ENCODE peak calls at places on chromosomes 7 and 10, in ten cellular contexts. One of them, this sample, is unnamed.
A peak's percentile ranks its signal among the peaks of the same experiment; 100 is the strongest.

GRCh38 chr7:68529221-68529620 is 1069.1 kb upstream of the AUTS2 start:
- DNase-seq in fibroblast of lung: no peak
- DNase-seq in CD4-positive, alpha-beta memory T cell: no peak
- DNase-seq in SK-N-SH: no peak
- DNase-seq in PC-9: no peak
- DNase-seq in esophagus squamous epithelium: no peak
- DNase-seq in endodermal cell: no peak
- DNase-seq in right atrium auricular region: no peak
- DNase-seq in tibial artery: no peak
- DNase-seq in cardiac muscle cell: no peak
- DNase-seq in this sample: no peak

GRCh38 chr7:24857623-24858022 is 100.4 kb upstream of the GSDME start:
- DNase-seq in fibroblast of lung: no peak
- DNase-seq in CD4-positive, alpha-beta memory T cell: no peak
- DNase-seq in SK-N-SH: no peak
- DNase-seq in PC-9: no peak
- DNase-seq in esophagus squamous epithelium: no peak
- DNase-seq in endodermal cell: no peak
- DNase-seq in right atrium auricular region: no peak
- DNase-seq in tibial artery: no peak
- DNase-seq in cardiac muscle cell: no peak
- DNase-seq in this sample: no peak

GRCh38 chr10:93075369-93076221 is 1.9 kb downstream of the CYP26A1 start:
- DNase-seq in fibroblast of lung: no peak
- DNase-seq in CD4-positive, alpha-beta memory T cell: no peak
- DNase-seq in SK-N-SH: no peak
- DNase-seq in PC-9: no peak
- DNase-seq in esophagus squamous epithelium: no peak
- DNase-seq in endodermal cell: no peak
- DNase-seq in right atrium auricular region: peak; percentile 32
- DNase-seq in tibial artery: no peak
- DNase-seq in cardiac muscle cell: no peak
- DNase-seq in this sample: no peak

GRCh38 chr7:9204571-9204970 is 771.2 kb downstream of the NXPH1 start:
- DNase-seq in fibroblast of lung: no peak
- DNase-seq in CD4-positive, alpha-beta memory T cell: no peak
- DNase-seq in SK-N-SH: no peak
- DNase-seq in PC-9: no peak
- DNase-seq in esophagus squamous epithelium: no peak
- DNase-seq in endodermal cell: no peak
- DNase-seq in right atrium auricular region: no peak
- DNase-seq in tibial artery: no peak
- DNase-seq in cardiac muscle cell: no peak
- DNase-seq in this sample: no peak

GRCh38 chr7:25846722-25847121 is 305.3 kb upstream of the NFE2L3 start:
- DNase-seq in fibroblast of lung: peak; percentile 97
- DNase-seq in CD4-positive, alpha-beta memory T cell: no peak
- DNase-seq in SK-N-SH: peak; percentile 55
- DNase-seq in PC-9: peak; percentile 79
- DNase-seq in esophagus squamous epithelium: no peak
- DNase-seq in endodermal cell: no peak
- DNase-seq in right atrium auricular region: peak; percentile 85
- DNase-seq in tibial artery: peak; percentile 93
- DNase-seq in cardiac muscle cell: no peak
- DNase-seq in this sample: peak; percentile 88

GRCh38 chr7:157150825-157151412 is 12.2 kb downstream of the UBE3C start:
- DNase-seq in fibroblast of lung: peak; percentile 43
- DNase-seq in CD4-positive, alpha-beta memory T cell: no peak
- DNase-seq in SK-N-SH: peak; percentile 76
- DNase-seq in PC-9: no peak
- DNase-seq in esophagus squamous epithelium: no peak
- DNase-seq in endodermal cell: peak; percentile 79
- DNase-seq in right atrium auricular region: no peak
- DNase-seq in tibial artery: no peak
- DNase-seq in cardiac muscle cell: peak; percentile 74
- DNase-seq in this sample: no peak

GRCh38 chr10:17713133-17713532 is 38.9 kb upstream of the TMEM236 start:
- DNase-seq in fibroblast of lung: no peak
- DNase-seq in CD4-positive, alpha-beta memory T cell: no peak
- DNase-seq in SK-N-SH: peak; percentile 49
- DNase-seq in PC-9: no peak
- DNase-seq in esophagus squamous epithelium: no peak
- DNase-seq in endodermal cell: no peak
- DNase-seq in right atrium auricular region: no peak
- DNase-seq in tibial artery: no peak
- DNase-seq in cardiac muscle cell: no peak
- DNase-seq in this sample: no peak

GRCh38 chr10:44925224-44925623 is 14.1 kb downstream of the TMEM72 start:
- DNase-seq in fibroblast of lung: no peak
- DNase-seq in CD4-positive, alpha-beta memory T cell: no peak
- DNase-seq in SK-N-SH: peak; percentile 32
- DNase-seq in PC-9: no peak
- DNase-seq in esophagus squamous epithelium: no peak
- DNase-seq in endodermal cell: peak; percentile 92
- DNase-seq in right atrium auricular region: no peak
- DNase-seq in tibial artery: no peak
- DNase-seq in cardiac muscle cell: peak; percentile 84
- DNase-seq in this sample: no peak

GRCh38 chr7:158365332-158365731 is 222.3 kb downstream of the PTPRN2 start:
- DNase-seq in fibroblast of lung: no peak
- DNase-seq in CD4-positive, alpha-beta memory T cell: no peak
- DNase-seq in SK-N-SH: no peak
- DNase-seq in PC-9: no peak
- DNase-seq in esophagus squamous epithelium: no peak
- DNase-seq in endodermal cell: no peak
- DNase-seq in right atrium auricular region: no peak
- DNase-seq in tibial artery: no peak
- DNase-seq in cardiac muscle cell: no peak
- DNase-seq in this sample: no peak

GRCh38 chr10:79412516-79412915 is 32.9 kb downstream of the ZCCHC24 start:
- DNase-seq in fibroblast of lung: no peak
- DNase-seq in CD4-positive, alpha-beta memory T cell: no peak
- DNase-seq in SK-N-SH: no peak
- DNase-seq in PC-9: no peak
- DNase-seq in esophagus squamous epithelium: no peak
- DNase-seq in endodermal cell: no peak
- DNase-seq in right atrium auricular region: no peak
- DNase-seq in tibial artery: no peak
- DNase-seq in cardiac muscle cell: no peak
- DNase-seq in this sample: peak; percentile 37

GRCh38 chr10:97805096-97805879 is 33.5 kb upstream of the SFRP5 start:
- DNase-seq in fibroblast of lung: no peak
- DNase-seq in CD4-positive, alpha-beta memory T cell: no peak
- DNase-seq in SK-N-SH: no peak
- DNase-seq in PC-9: no peak
- DNase-seq in esophagus squamous epithelium: no peak
- DNase-seq in endodermal cell: no peak
- DNase-seq in right atrium auricular region: no peak
- DNase-seq in tibial artery: no peak
- DNase-seq in cardiac muscle cell: no peak
- DNase-seq in this sample: no peak

GRCh38 chr7:2114926-2115738 is 117.6 kb downstream of the MAD1L1 start:
- DNase-seq in fibroblast of lung: no peak
- DNase-seq in CD4-positive, alpha-beta memory T cell: no peak
- DNase-seq in SK-N-SH: no peak
- DNase-seq in PC-9: no peak
- DNase-seq in esophagus squamous epithelium: no peak
- DNase-seq in endodermal cell: no peak
- DNase-seq in right atrium auricular region: no peak
- DNase-seq in tibial artery: no peak
- DNase-seq in cardiac muscle cell: no peak
- DNase-seq in this sample: no peak

GRCh38 chr10:107898392-107898791 is 733.9 kb upstream of the SORCS1 start:
- DNase-seq in fibroblast of lung: no peak
- DNase-seq in CD4-positive, alpha-beta memory T cell: no peak
- DNase-seq in SK-N-SH: no peak
- DNase-seq in PC-9: no peak
- DNase-seq in esophagus squamous epithelium: no peak
- DNase-seq in endodermal cell: no peak
- DNase-seq in right atrium auricular region: no peak
- DNase-seq in tibial artery: no peak
- DNase-seq in cardiac muscle cell: no peak
- DNase-seq in this sample: no peak

DNA sequence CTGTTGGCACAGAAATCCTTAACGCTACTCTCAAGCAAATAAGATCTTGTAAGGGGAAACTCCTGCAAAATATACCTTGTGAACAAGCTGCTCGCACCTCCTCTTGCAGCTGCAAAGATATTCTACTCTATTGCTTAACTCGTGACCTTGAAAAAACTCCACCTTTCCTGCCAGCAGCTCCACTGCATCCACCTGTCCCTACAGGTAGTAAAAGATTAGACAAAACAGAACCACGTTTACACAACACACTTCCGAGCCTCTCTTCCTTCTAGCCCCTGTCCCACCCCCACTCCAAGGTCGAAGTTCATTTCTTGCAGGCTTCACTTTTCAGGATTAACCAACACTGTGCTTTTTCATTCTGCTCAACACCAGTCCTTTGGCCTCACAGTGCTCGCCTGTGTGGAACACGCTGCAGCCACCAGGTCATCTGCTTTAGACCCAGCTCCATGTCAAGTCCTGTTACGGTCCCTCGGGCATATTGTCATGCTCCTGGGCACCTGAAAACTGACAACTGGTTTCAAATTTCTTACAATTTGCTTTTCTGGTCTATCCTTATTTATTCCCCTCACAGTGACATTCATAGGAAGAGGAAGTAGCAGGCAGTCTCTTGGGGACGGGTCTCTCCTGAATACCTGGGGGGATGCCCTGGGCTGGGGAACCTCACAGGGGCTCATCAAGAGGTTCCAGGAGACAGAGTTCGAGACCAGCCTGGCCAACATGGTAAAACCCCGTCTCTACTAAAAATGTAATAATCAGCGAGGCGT is 165.8 kb upstream of the KLF14 start:
- DNase-seq in fibroblast of lung: no peak
- DNase-seq in CD4-positive, alpha-beta memory T cell: no peak
- DNase-seq in SK-N-SH: no peak
- DNase-seq in PC-9: no peak
- DNase-seq in esophagus squamous epithelium: no peak
- DNase-seq in endodermal cell: no peak
- DNase-seq in right atrium auricular region: no peak
- DNase-seq in tibial artery: no peak
- DNase-seq in cardiac muscle cell: no peak
- DNase-seq in this sample: no peak
- H3K27ac ChIP-seq in fibroblast of lung: peak overlapping the region; percentile 88
- H3K27ac ChIP-seq in CD4-positive, alpha-beta memory T cell: no peak overlapping the region
- H3K27ac ChIP-seq in SK-N-SH: peak overlapping the region; percentile 100
- H3K27ac ChIP-seq in PC-9: peak overlapping the region; percentile 99
- H3K27ac ChIP-seq in esophagus squamous epithelium: peak overlapping the region; percentile 84
- H3K27ac ChIP-seq in endodermal cell: no peak overlapping the region
- H3K27ac ChIP-seq in right atrium auricular region: no peak overlapping the region
- H3K27ac ChIP-seq in tibial artery: no peak overlapping the region
- H3K27ac ChIP-seq in cardiac muscle cell: no peak overlapping the region
- H3K27ac ChIP-seq in this sample: no peak overlapping the region

DNA sequence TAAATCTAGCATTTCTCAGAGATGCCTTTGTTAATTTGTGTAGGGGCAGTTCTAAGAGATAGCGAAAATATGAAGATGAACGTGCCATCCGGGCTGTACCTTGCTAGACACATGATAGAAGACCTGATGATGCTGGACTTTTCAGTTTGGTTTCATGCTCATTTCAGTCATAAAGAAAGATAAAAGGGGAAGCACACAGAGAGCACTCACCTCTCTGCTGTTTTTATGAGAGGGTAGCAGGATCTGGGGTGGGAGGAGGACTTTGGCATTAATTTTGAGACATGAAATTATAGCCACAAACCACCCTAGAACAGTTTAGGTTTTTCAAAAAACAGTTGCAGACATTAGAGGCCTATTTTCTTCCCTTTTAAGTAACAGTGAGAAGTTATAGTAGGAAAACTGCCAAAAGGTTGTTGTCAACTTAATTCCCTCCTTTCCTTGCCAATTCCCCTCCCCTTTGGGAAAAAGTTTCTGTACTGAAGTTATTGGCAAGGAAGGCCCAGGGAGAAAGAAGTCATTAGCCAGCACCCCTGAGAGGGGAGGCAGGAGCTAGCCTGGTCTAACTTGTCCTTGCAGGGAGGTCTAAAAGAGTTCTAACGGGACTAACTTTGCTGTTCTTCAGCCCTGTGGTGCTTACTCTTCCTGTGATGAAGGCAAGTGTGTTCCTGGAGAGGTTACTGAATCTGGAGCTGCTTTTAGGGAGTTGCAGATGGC is 2.7 kb downstream of the ST7 start:
- DNase-seq in fibroblast of lung: peak; percentile 59
- DNase-seq in CD4-positive, alpha-beta memory T cell: no peak
- DNase-seq in SK-N-SH: no peak
- DNase-seq in PC-9: no peak
- DNase-seq in esophagus squamous epithelium: no peak
- DNase-seq in endodermal cell: no peak
- DNase-seq in right atrium auricular region: no peak
- DNase-seq in tibial artery: no peak
- DNase-seq in cardiac muscle cell: no peak
- DNase-seq in this sample: no peak
- H3K4me3 ChIP-seq in fibroblast of lung: peak overlapping the region; percentile 81
- H3K4me3 ChIP-seq in CD4-positive, alpha-beta memory T cell: no peak overlapping the region
- H3K4me3 ChIP-seq in SK-N-SH: no peak overlapping the region
- H3K4me3 ChIP-seq in PC-9: no peak overlapping the region
- H3K4me3 ChIP-seq in esophagus squamous epithelium: no peak overlapping the region
- H3K4me3 ChIP-seq in endodermal cell: no peak overlapping the region
- H3K4me3 ChIP-seq in right atrium auricular region: no peak overlapping the region
- H3K4me3 ChIP-seq in tibial artery: no peak overlapping the region
- H3K4me3 ChIP-seq in cardiac muscle cell: peak overlapping the region; percentile 96
- H3K4me3 ChIP-seq in this sample: no peak overlapping the region

DNA sequence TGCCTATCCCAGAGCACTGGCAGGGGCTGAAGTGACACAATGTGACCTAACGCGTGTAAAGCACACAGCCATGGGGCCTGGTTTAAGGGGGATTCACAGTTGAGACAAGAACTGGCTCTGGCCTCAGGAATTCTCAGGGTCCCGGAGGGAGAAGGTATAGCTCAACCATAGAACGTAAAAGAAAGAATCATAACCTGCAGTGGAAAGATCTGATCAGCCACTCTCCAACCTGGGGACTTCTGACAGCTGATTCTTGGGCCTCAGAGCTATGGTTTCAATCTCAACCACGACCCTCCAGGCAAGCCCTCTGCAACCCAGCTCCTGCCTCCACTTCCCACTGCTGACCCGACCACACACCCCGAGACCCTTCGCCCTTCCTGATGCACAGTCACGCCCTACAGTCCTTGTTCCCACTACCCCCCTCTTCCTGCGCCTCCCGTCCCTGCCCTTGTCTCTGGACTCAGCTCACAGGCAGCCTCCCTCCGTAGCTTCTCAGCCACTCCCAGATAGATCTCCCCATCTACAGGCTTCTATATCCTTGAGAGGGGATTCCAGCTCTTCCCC is 245.2 kb downstream of the BUB3 start:
- DNase-seq in fibroblast of lung: no peak
- DNase-seq in CD4-positive, alpha-beta memory T cell: no peak
- DNase-seq in SK-N-SH: no peak
- DNase-seq in PC-9: no peak
- DNase-seq in esophagus squamous epithelium: no peak
- DNase-seq in endodermal cell: peak; percentile 20
- DNase-seq in right atrium auricular region: peak; percentile 34
- DNase-seq in tibial artery: no peak
- DNase-seq in cardiac muscle cell: no peak
- DNase-seq in this sample: no peak
- H3K4me1 ChIP-seq in fibroblast of lung: no peaks in the 10 kb centered on the region
- H3K4me1 ChIP-seq in CD4-positive, alpha-beta memory T cell: no peaks in the 10 kb centered on the region
- H3K4me1 ChIP-seq in SK-N-SH: no peaks in the 10 kb centered on the region
- H3K4me1 ChIP-seq in PC-9: no peaks in the 10 kb centered on the region
- H3K4me1 ChIP-seq in esophagus squamous epithelium: no peaks in the 10 kb centered on the region
- H3K4me1 ChIP-seq in endodermal cell: no peaks in the 10 kb centered on the region
- H3K4me1 ChIP-seq in right atrium auricular region: no peaks in the 10 kb centered on the region
- H3K4me1 ChIP-seq in tibial artery: no peaks in the 10 kb centered on the region
- H3K4me1 ChIP-seq in cardiac muscle cell: no peaks in the 10 kb centered on the region
- H3K4me1 ChIP-seq in this sample: no peaks in the 10 kb centered on the region

GRCh38 chr7:112487938-112488575 is 7.3 kb downstream of the LSMEM1 start:
- DNase-seq in fibroblast of lung: no peak
- DNase-seq in CD4-positive, alpha-beta memory T cell: no peak
- DNase-seq in SK-N-SH: no peak
- DNase-seq in PC-9: no peak
- DNase-seq in esophagus squamous epithelium: no peak
- DNase-seq in endodermal cell: no peak
- DNase-seq in right atrium auricular region: no peak
- DNase-seq in tibial artery: no peak
- DNase-seq in cardiac muscle cell: no peak
- DNase-seq in this sample: no peak
- H3K27ac ChIP-seq in fibroblast of lung: no peak overlapping the region
- H3K27ac ChIP-seq in CD4-positive, alpha-beta memory T cell: no peak overlapping the region
- H3K27ac ChIP-seq in SK-N-SH: no peak overlapping the region
- H3K27ac ChIP-seq in PC-9: no peak overlapping the region
- H3K27ac ChIP-seq in esophagus squamous epithelium: no peak overlapping the region
- H3K27ac ChIP-seq in endodermal cell: no peak overlapping the region
- H3K27ac ChIP-seq in right atrium auricular region: no peak overlapping the region
- H3K27ac ChIP-seq in tibial artery: no peak overlapping the region
- H3K27ac ChIP-seq in cardiac muscle cell: no peak overlapping the region
- H3K27ac ChIP-seq in this sample: no peak overlapping the region

This sample was measured in aorta.